ENCODE peak calls at places on chromosomes 6 and 20, in nine cellular contexts. One of them, this sample, is unnamed.

GRCh38 chr6:11667876-11668275 is 110.7 kb downstream of the ADTRP start:
- DNase-seq in T1000: no peak
- DNase-seq in hypothalamus: no peak
- DNase-seq in NCI-H1694 treated with DMSO at 0.1 percent for 48 hours: no peak
- DNase-seq in RWPE1: no peak
- DNase-seq in PC-9: no peak
- DNase-seq in IMR-90: no peak
- DNase-seq in foreskin fibroblast: no peak
- DNase-seq in pulmonary artery endothelial cell: no peak
- DNase-seq in this sample: no peak

GRCh38 chr6:90178294-90178678 is 118.4 kb downstream of the BACH2 start:
- DNase-seq in foreskin fibroblast: no peak
- DNase-seq in IMR-90: peak; percentile 38
- DNase-seq in NCI-H1694 treated with DMSO at 0.1 percent for 48 hours: no peak
- DNase-seq in hypothalamus: no peak
- DNase-seq in RWPE1: no peak
- DNase-seq in pulmonary artery endothelial cell: no peak
- DNase-seq in PC-9: no peak
- DNase-seq in T1000: no peak
- DNase-seq in this sample: no peak

GRCh38 chr6:170584954-170585498 is 589 bp upstream of the PDCD2 start:
- DNase-seq in RWPE1: peak; percentile 13
- DNase-seq in foreskin fibroblast: no peak
- DNase-seq in PC-9: peak; percentile 12
- DNase-seq in IMR-90: no peak
- DNase-seq in NCI-H1694 treated with DMSO at 0.1 percent for 48 hours: no peak
- DNase-seq in T1000: no peak
- DNase-seq in hypothalamus: no peak
- DNase-seq in pulmonary artery endothelial cell: no peak
- DNase-seq in this sample: no peak

GRCh38 chr6:49911252-49911651 is 44.9 kb upstream of the CRISP1 start:
- DNase-seq in T1000: no peak
- DNase-seq in RWPE1: no peak
- DNase-seq in IMR-90: no peak
- DNase-seq in PC-9: no peak
- DNase-seq in hypothalamus: no peak
- DNase-seq in NCI-H1694 treated with DMSO at 0.1 percent for 48 hours: no peak
- DNase-seq in foreskin fibroblast: no peak
- DNase-seq in pulmonary artery endothelial cell: no peak
- DNase-seq in this sample: no peak

GRCh38 chr6:11324453-11325023 is 92.1 kb upstream of the NEDD9 start:
- DNase-seq in foreskin fibroblast: no peak
- DNase-seq in RWPE1: no peak
- DNase-seq in T1000: no peak
- DNase-seq in hypothalamus: no peak
- DNase-seq in PC-9: no peak
- DNase-seq in IMR-90: peak; percentile 19
- DNase-seq in NCI-H1694 treated with DMSO at 0.1 percent for 48 hours: no peak
- DNase-seq in pulmonary artery endothelial cell: no peak
- DNase-seq in this sample: no peak

GRCh38 chr20:45406260-45407066 is 1.6 kb upstream of the DBNDD2 start:
- DNase-seq in RWPE1: peak; percentile 77
- DNase-seq in PC-9: peak; percentile 68
- DNase-seq in T1000: peak; percentile 37
- DNase-seq in pulmonary artery endothelial cell: no peak
- DNase-seq in IMR-90: no peak
- DNase-seq in NCI-H1694 treated with DMSO at 0.1 percent for 48 hours: no peak
- DNase-seq in foreskin fibroblast: no peak
- DNase-seq in hypothalamus: no peak
- DNase-seq in this sample: peak; percentile 81

GRCh38 chr6:100891079-100891478 is 9.9 kb upstream of the ASCC3 start:
- DNase-seq in IMR-90: no peak
- DNase-seq in foreskin fibroblast: no peak
- DNase-seq in RWPE1: no peak
- DNase-seq in hypothalamus: no peak
- DNase-seq in NCI-H1694 treated with DMSO at 0.1 percent for 48 hours: no peak
- DNase-seq in pulmonary artery endothelial cell: no peak
- DNase-seq in T1000: no peak
- DNase-seq in PC-9: no peak
- DNase-seq in this sample: no peak

GRCh38 chr20:19566226-19566960 is 191.7 kb upstream of the RIN2 start:
- DNase-seq in IMR-90: no peak
- DNase-seq in hypothalamus: no peak
- DNase-seq in NCI-H1694 treated with DMSO at 0.1 percent for 48 hours: no peak
- DNase-seq in pulmonary artery endothelial cell: no peak
- DNase-seq in foreskin fibroblast: no peak
- DNase-seq in T1000: no peak
- DNase-seq in RWPE1: no peak
- DNase-seq in PC-9: no peak
- DNase-seq in this sample: no peak

GRCh38 chr20:51679254-51679921 is 88.8 kb downstream of the ATP9A start:
- DNase-seq in pulmonary artery endothelial cell: no peak
- DNase-seq in RWPE1: no peak
- DNase-seq in NCI-H1694 treated with DMSO at 0.1 percent for 48 hours: no peak
- DNase-seq in foreskin fibroblast: no peak
- DNase-seq in PC-9: no peak
- DNase-seq in IMR-90: no peak
- DNase-seq in hypothalamus: no peak
- DNase-seq in T1000: no peak
- DNase-seq in this sample: no peak

GRCh38 chr6:148973809-148974208 is 227.0 kb downstream of the UST start:
- DNase-seq in foreskin fibroblast: peak; percentile 33
- DNase-seq in RWPE1: no peak
- DNase-seq in NCI-H1694 treated with DMSO at 0.1 percent for 48 hours: no peak
- DNase-seq in pulmonary artery endothelial cell: no peak
- DNase-seq in T1000: no peak
- DNase-seq in IMR-90: peak; percentile 66
- DNase-seq in hypothalamus: no peak
- DNase-seq in PC-9: no peak
- DNase-seq in this sample: peak; percentile 40

GRCh38 chr6:118813795-118814194 is 80.2 kb upstream of the ASF1A start:
- DNase-seq in PC-9: no peak
- DNase-seq in pulmonary artery endothelial cell: no peak
- DNase-seq in foreskin fibroblast: peak; percentile 67
- DNase-seq in RWPE1: no peak
- DNase-seq in T1000: no peak
- DNase-seq in NCI-H1694 treated with DMSO at 0.1 percent for 48 hours: no peak
- DNase-seq in IMR-90: peak; percentile 76
- DNase-seq in hypothalamus: no peak
- DNase-seq in this sample: no peak

GRCh38 chr6:170075659-170076223 is 215.1 kb downstream of the DLL1 start:
- DNase-seq in IMR-90: no peak
- DNase-seq in RWPE1: no peak
- DNase-seq in PC-9: no peak
- DNase-seq in NCI-H1694 treated with DMSO at 0.1 percent for 48 hours: no peak
- DNase-seq in pulmonary artery endothelial cell: no peak
- DNase-seq in foreskin fibroblast: no peak
- DNase-seq in hypothalamus: no peak
- DNase-seq in T1000: no peak
- DNase-seq in this sample: no peak

GRCh38 chr6:17866876-17867444 is 120.5 kb downstream of the KIF13A start:
- DNase-seq in pulmonary artery endothelial cell: no peak
- DNase-seq in hypothalamus: no peak
- DNase-seq in NCI-H1694 treated with DMSO at 0.1 percent for 48 hours: no peak
- DNase-seq in IMR-90: no peak
- DNase-seq in T1000: no peak
- DNase-seq in RWPE1: no peak
- DNase-seq in PC-9: no peak
- DNase-seq in foreskin fibroblast: no peak
- DNase-seq in this sample: peak; percentile 8

GRCh38 chr20:58389324-58389967 is 417 bp downstream of the VAPB start:
- DNase-seq in NCI-H1694 treated with DMSO at 0.1 percent for 48 hours: no peak
- DNase-seq in T1000: no peak
- DNase-seq in RWPE1: peak; percentile 52
- DNase-seq in foreskin fibroblast: peak; percentile 47
- DNase-seq in PC-9: peak; percentile 49
- DNase-seq in pulmonary artery endothelial cell: no peak
- DNase-seq in IMR-90: peak; percentile 32
- DNase-seq in hypothalamus: no peak
- DNase-seq in this sample: peak; percentile 50

GRCh38 chr6:149429427-149430360 is 29.6 kb downstream of the SUMO4 start:
- DNase-seq in foreskin fibroblast: no peak
- DNase-seq in NCI-H1694 treated with DMSO at 0.1 percent for 48 hours: no peak
- DNase-seq in pulmonary artery endothelial cell: no peak
- DNase-seq in IMR-90: no peak
- DNase-seq in RWPE1: no peak
- DNase-seq in hypothalamus: no peak
- DNase-seq in T1000: no peak
- DNase-seq in PC-9: no peak
- DNase-seq in this sample: no peak

GRCh38 chr6:164243949-164244348 is 829.4 kb downstream of the QKI start:
- DNase-seq in pulmonary artery endothelial cell: no peak
- DNase-seq in NCI-H1694 treated with DMSO at 0.1 percent for 48 hours: no peak
- DNase-seq in T1000: no peak
- DNase-seq in foreskin fibroblast: no peak
- DNase-seq in PC-9: no peak
- DNase-seq in hypothalamus: no peak
- DNase-seq in RWPE1: no peak
- DNase-seq in IMR-90: no peak
- DNase-seq in this sample: no peak

GRCh38 chr6:118876814-118877213 is 17.1 kb upstream of the ASF1A start:
- DNase-seq in hypothalamus: no peak
- DNase-seq in PC-9: no peak
- DNase-seq in IMR-90: peak; percentile 85
- DNase-seq in foreskin fibroblast: no peak
- DNase-seq in RWPE1: no peak
- DNase-seq in T1000: no peak
- DNase-seq in pulmonary artery endothelial cell: no peak
- DNase-seq in NCI-H1694 treated with DMSO at 0.1 percent for 48 hours: no peak
- DNase-seq in this sample: no peak